ENCODE peak calls at places on chromosomes 12 and 14, in seven cellular contexts. J is IMR-90, Y is gastrocnemius medialis, C is transverse colon, W is esophagus squamous epithelium, O is HepG2, E is cardiac fibroblast. N is an unnamed sample.

GRCh38 chr14:60106341-60106740 is 14.6 kb downstream of the PCNX4 start:
- DNase-seq in E (peak), C (no peak), J (peak), O (no peak), Y (peak), W (no peak), N (peak)

GRCh38 chr14:38199768-38200167 is 7.9 kb upstream of the SSTR1 start:
- DNase-seq in E (peak), C (no peak), Y (no peak), J (peak), O (no peak), W (no peak), N (no peak)

GRCh38 chr14:80005561-80005960 is 205.7 kb downstream of the DIO2 start:
- DNase-seq in O (no peak), J (no peak), C (no peak), E (no peak), Y (no peak), W (no peak), N (no peak)

GRCh38 chr14:24430143-24430681 is 458 bp downstream of the KHNYN start:
- DNase-seq in O (peak), Y (peak), W (no peak), J (peak), C (peak), E (peak), N (peak)

GRCh38 chr12:9750276-9751203 is 10.2 kb downstream of the CD69 start:
- DNase-seq in J (peak), E (peak), O (peak), C (peak), Y (no peak), W (no peak), N (peak)

GRCh38 chr12:89856431-89856830 is 147.8 kb upstream of the ATP2B1 start:
- DNase-seq in W (no peak), C (no peak), E (peak), Y (no peak), O (no peak), J (peak), N (peak)

GRCh38 chr12:70535896-70536374 is 101.3 kb downstream of the PTPRB start:
- DNase-seq in W (no peak), J (no peak), C (no peak), Y (no peak), O (peak), E (peak), N (no peak)

GRCh38 chr12:68971404-68971803 is 38.4 kb upstream of the CPM start:
- DNase-seq in W (no peak), E (peak), Y (no peak), J (peak), C (no peak), O (no peak), N (peak)

GRCh38 chr14:49975799-49976198 is 82.9 kb downstream of the ARF6 start:
- DNase-seq in C (peak), E (no peak), O (no peak), J (no peak), W (no peak), Y (no peak), N (peak)

GRCh38 chr12:110546339-110546738 is 36.8 kb downstream of the PPTC7 start:
- DNase-seq in W (no peak), Y (no peak), J (peak), O (no peak), E (peak), C (no peak), N (peak)

GRCh38 chr14:100845341-100845740 is 19.4 kb downstream of the MEG3 start:
- DNase-seq in W (no peak), Y (no peak), E (no peak), O (no peak), J (no peak), C (no peak), N (no peak)

GRCh38 chr12:131461096-131461495 is 249.8 kb upstream of the SFSWAP start:
- DNase-seq in E (no peak), C (no peak), J (no peak), W (no peak), O (no peak), Y (no peak), N (no peak)

GRCh38 chr12:69688496-69689427 is 10.3 kb downstream of the BEST3 start:
- DNase-seq in J (peak), E (peak), Y (peak), W (no peak), C (peak), O (peak), N (peak)

GRCh38 chr14:86038401-86038985 is 508.5 kb downstream of the FLRT2 start:
- DNase-seq in Y (peak), E (peak), W (no peak), C (peak), J (peak), O (peak), N (peak)

GRCh38 chr12:39617887-39618286 is 1.7 kb downstream of the ABCD2 start:
- DNase-seq in O (no peak), C (no peak), Y (no peak), W (no peak), J (no peak), E (no peak), N (no peak)

GRCh38 chr12:131836193-131836592 is 8.0 kb downstream of the MMP17 start:
- DNase-seq in W (no peak), J (peak), E (peak), C (no peak), Y (no peak), O (no peak), N (peak)

GRCh38 chr14:105176513-105176912 is 4.6 kb downstream of the NUDT14 start:
- DNase-seq in C (no peak), W (no peak), Y (no peak), E (no peak), O (no peak), J (no peak), N (no peak)

DNA sequence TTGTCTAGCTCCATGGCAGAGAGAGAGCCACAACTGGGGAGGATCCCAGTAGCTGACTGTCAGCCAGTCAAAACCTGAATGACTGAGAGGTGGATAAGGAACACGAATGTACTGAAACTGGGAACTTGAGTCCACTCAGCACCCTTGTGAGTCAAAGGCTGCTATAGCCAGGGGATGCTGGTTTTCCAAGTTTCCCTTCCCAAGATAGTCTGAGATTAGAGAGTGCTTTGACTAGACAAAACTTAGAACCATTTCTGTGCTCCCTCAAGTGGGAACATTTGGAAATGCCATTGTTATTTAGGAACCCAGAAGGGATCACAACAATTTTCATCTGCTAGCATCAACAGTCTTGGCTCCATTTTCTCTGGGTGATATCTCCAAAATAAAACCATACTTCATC is 4.0 kb downstream of the PRKAG1 start:
- DNase-seq in J (peak), C (no peak), Y (peak), O (no peak), W (no peak), E (peak), N (peak)
- TF ChIP-seq CTCF in J (peak), C (no peak), Y (no peak), O (peak), W (no peak), E (peak), N (peak)

GRCh38 chr14:77612011-77612620 is 4.3 kb downstream of the SPTLC2 start:
- DNase-seq in E (peak), J (peak), O (no peak), Y (no peak), C (no peak), W (no peak), N (peak)
- H3K4me3 ChIP-seq in E (no peak), J (no peak), O (no peak), Y (no peak), C (no peak), W (no peak), N (no peak)

GRCh38 chr14:96053236-96053599 is 14.1 kb downstream of the C14orf132 start:
- DNase-seq in Y (no peak), O (no peak), C (no peak), J (no peak), W (no peak), E (no peak), N (no peak)

GRCh38 chr14:96052541-96053105 is 13.5 kb downstream of the C14orf132 start:
- DNase-seq in J (peak), C (no peak), E (no peak), Y (no peak), O (no peak), W (no peak), N (no peak)

GRCh38 chr14:96051231-96051630 is 12.1 kb downstream of the C14orf132 start:
- DNase-seq in Y (no peak), O (no peak), J (no peak), W (no peak), E (no peak), C (no peak), N (no peak)

GRCh38 chr14:96053600-96054381 is 14.6 kb downstream of the C14orf132 start:
- DNase-seq in O (no peak), Y (peak), C (peak), W (no peak), E (peak), J (peak), N (peak)

GRCh38 chr14:96051642-96052540 is 12.7 kb downstream of the C14orf132 start:
- DNase-seq in C (no peak), J (peak), O (peak), W (no peak), E (no peak), Y (no peak), N (no peak)
- TF ChIP-seq CTCF in C (peak), J (no peak), O (peak), W (peak), E (no peak), Y (no peak), N (peak)

GRCh38 chr12:48787791-48788521 is 933 bp downstream of the ADCY6 start:
- DNase-seq in C (no peak), J (no peak), E (peak), W (no peak), Y (no peak), O (no peak), N (no peak)
- H3K4me3 ChIP-seq in C (peak), J (peak), E (peak), W (peak), Y (peak), O (peak), N (peak)

GRCh38 chr12:76878899-76879709 is at the start of gene CSRP2:
- DNase-seq in W (peak), J (peak), C (peak), E (peak), Y (peak), O (peak), N (peak)
- TF ChIP-seq CTCF in W (no peak), J (peak), C (peak), E (peak), Y (no peak), O (no peak), N (peak)

DNA sequence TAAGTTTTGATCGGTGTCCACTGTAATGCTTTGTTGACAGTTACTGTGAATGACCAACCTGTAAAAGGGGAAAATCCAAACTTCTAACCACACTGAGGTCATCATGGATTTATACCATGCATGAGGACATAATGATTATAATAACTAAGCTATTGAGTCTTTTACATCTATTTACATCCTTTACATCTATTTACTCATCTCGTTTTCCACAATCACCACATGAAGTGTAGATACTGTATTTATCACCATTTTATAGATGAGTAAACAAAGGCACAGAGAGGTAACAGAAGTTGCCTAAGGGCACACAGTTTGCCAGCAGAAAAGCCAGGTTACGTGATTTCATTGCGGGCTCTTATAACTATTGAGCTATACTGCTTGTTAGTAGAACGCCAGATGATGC is 27.9 kb upstream of the EID3 start:
- DNase-seq in W (no peak), C (no peak), Y (no peak), O (no peak), J (peak), E (no peak), N (no peak)
- H3K4me3 ChIP-seq in W (no peak), C (no peak), Y (no peak), O (peak), J (no peak), E (no peak), N (no peak)

GRCh38 chr12:64222011-64222765 is at the start of gene KICS2:
- DNase-seq in J (peak), W (peak), O (peak), E (peak), C (peak), Y (peak), N (peak)

GRCh38 chr12:64219135-64219534 is 3.0 kb downstream of the KICS2 start:
- DNase-seq in O (no peak), W (no peak), E (no peak), J (no peak), C (no peak), Y (no peak), N (no peak)

GRCh38 chr12:64218597-64218996 is 3.5 kb downstream of the KICS2 start:
- DNase-seq in J (no peak), E (no peak), W (no peak), C (no peak), O (no peak), Y (no peak), N (no peak)

GRCh38 chr12:64220046-64220445 is 2.0 kb downstream of the KICS2 start:
- DNase-seq in E (no peak), O (no peak), J (no peak), W (no peak), C (no peak), Y (no peak), N (no peak)

GRCh38 chr12:64221656-64222010 is 463 bp downstream of the KICS2 start:
- DNase-seq in O (peak), W (peak), C (peak), Y (peak), J (peak), E (peak), N (peak)
- TF ChIP-seq CTCF in O (no peak), W (no peak), C (no peak), Y (no peak), J (no peak), E (no peak), N (no peak)

DNA sequence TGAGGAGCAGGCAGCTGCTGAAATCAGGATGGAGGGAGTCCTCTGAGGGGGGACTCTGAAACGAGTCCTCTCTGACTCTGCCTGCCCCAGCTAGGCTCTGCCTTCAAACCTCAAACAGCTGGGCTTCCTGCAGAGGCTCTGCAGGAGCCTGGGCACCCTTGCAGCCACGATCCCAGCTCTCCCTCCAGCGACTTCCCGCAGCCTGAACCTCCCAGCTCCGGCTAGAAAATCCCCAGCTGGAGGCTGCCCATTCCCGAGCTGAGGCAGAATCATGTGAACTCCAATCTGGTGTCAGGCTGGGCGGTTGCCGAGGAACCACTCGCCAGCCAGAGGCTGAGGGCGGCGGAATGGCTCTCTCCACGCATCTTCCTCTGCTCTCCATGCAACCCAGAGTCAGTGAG is at the start of gene GPR68:
- DNase-seq in Y (no peak), C (peak), J (peak), O (no peak), W (no peak), E (peak), N (peak)
- H3K4me3 ChIP-seq in Y (no peak), C (no peak), J (no peak), O (no peak), W (peak), E (peak), N (no peak)

N was measured in choroid plexus epithelial cell.